ENCODE peak calls at places on chromosome X, in five cellular contexts. One of them, this sample, is unnamed.

GRCh38 chrX:63744850-63745249 is 40.2 kb downstream of the ARHGEF9 start:
- DNase-seq in adrenal gland: no peak
- DNase-seq in fibroblast of lung: no peak
- DNase-seq in heart right ventricle: no peak
- DNase-seq in hepatocyte: no peak
- DNase-seq in this sample: no peak

GRCh38 chrX:65607070-65607742 is 60.2 kb upstream of the MSN start:
- DNase-seq in adrenal gland: no peak
- DNase-seq in fibroblast of lung: peak; percentile 27
- DNase-seq in heart right ventricle: no peak
- DNase-seq in hepatocyte: no peak
- DNase-seq in this sample: no peak

GRCh38 chrX:129759576-129760061 is 20.1 kb upstream of the SASH3 start:
- DNase-seq in adrenal gland: peak; percentile 68
- DNase-seq in fibroblast of lung: peak; percentile 93
- DNase-seq in heart right ventricle: peak; percentile 30
- DNase-seq in hepatocyte: no peak
- DNase-seq in this sample: no peak

GRCh38 chrX:115960440-115961084 is 210.0 kb upstream of the AGTR2 start:
- DNase-seq in adrenal gland: no peak
- DNase-seq in fibroblast of lung: no peak
- DNase-seq in heart right ventricle: no peak
- DNase-seq in hepatocyte: peak; percentile 46
- DNase-seq in this sample: no peak

GRCh38 chrX:81662381-81662780 is 460.5 kb downstream of the SH3BGRL start:
- DNase-seq in adrenal gland: no peak
- DNase-seq in fibroblast of lung: peak; percentile 45
- DNase-seq in heart right ventricle: no peak
- DNase-seq in hepatocyte: no peak
- DNase-seq in this sample: no peak

GRCh38 chrX:152231106-152231505 is 92.7 kb upstream of the MAGEA10 start:
- DNase-seq in adrenal gland: no peak
- DNase-seq in fibroblast of lung: no peak
- DNase-seq in heart right ventricle: no peak
- DNase-seq in hepatocyte: no peak
- DNase-seq in this sample: no peak

GRCh38 chrX:34365482-34365881 is 233.4 kb upstream of the FAM47A start:
- DNase-seq in adrenal gland: no peak
- DNase-seq in fibroblast of lung: no peak
- DNase-seq in heart right ventricle: no peak
- DNase-seq in hepatocyte: peak; percentile 43
- DNase-seq in this sample: no peak

GRCh38 chrX:45747905-45748304 is 547.2 kb upstream of the DIPK2B start:
- DNase-seq in adrenal gland: no peak
- DNase-seq in fibroblast of lung: peak; percentile 67
- DNase-seq in heart right ventricle: no peak
- DNase-seq in hepatocyte: no peak
- DNase-seq in this sample: no peak

GRCh38 chrX:111568817-111569216 is 57.4 kb downstream of the SERTM2 start:
- DNase-seq in adrenal gland: no peak
- DNase-seq in fibroblast of lung: no peak
- DNase-seq in heart right ventricle: no peak
- DNase-seq in hepatocyte: no peak
- DNase-seq in this sample: no peak

GRCh38 chrX:105483011-105483410 is 262.5 kb upstream of the TEX13A start:
- DNase-seq in adrenal gland: no peak
- DNase-seq in fibroblast of lung: peak; percentile 47
- DNase-seq in heart right ventricle: no peak
- DNase-seq in hepatocyte: no peak
- DNase-seq in this sample: no peak

GRCh38 chrX:111100191-111100590 is 4.2 kb downstream of the PAK3 start:
- DNase-seq in adrenal gland: peak; percentile 49
- DNase-seq in fibroblast of lung: peak; percentile 18
- DNase-seq in heart right ventricle: no peak
- DNase-seq in hepatocyte: peak; percentile 57
- DNase-seq in this sample: no peak

GRCh38 chrX:100350704-100351489 is 59.2 kb downstream of the PCDH19 start:
- DNase-seq in adrenal gland: no peak
- DNase-seq in fibroblast of lung: no peak
- DNase-seq in heart right ventricle: no peak
- DNase-seq in hepatocyte: no peak
- DNase-seq in this sample: no peak

GRCh38 chrX:93695981-93696380 is 22.0 kb downstream of the FAM133A start:
- DNase-seq in adrenal gland: no peak
- DNase-seq in fibroblast of lung: no peak
- DNase-seq in heart right ventricle: no peak
- DNase-seq in hepatocyte: no peak
- DNase-seq in this sample: no peak

GRCh38 chrX:124555036-124555595 is 208.8 kb downstream of the SH2D1A start:
- DNase-seq in adrenal gland: no peak
- DNase-seq in fibroblast of lung: peak; percentile 32
- DNase-seq in heart right ventricle: no peak
- DNase-seq in hepatocyte: peak; percentile 29
- DNase-seq in this sample: no peak

GRCh38 chrX:70901465-70901864 is 7.0 kb downstream of the TEX11 start:
- DNase-seq in adrenal gland: no peak
- DNase-seq in fibroblast of lung: no peak
- DNase-seq in heart right ventricle: no peak
- DNase-seq in hepatocyte: no peak
- DNase-seq in this sample: no peak

GRCh38 chrX:34972206-34972605 is 29.6 kb downstream of the FAM47B start:
- DNase-seq in adrenal gland: no peak
- DNase-seq in fibroblast of lung: no peak
- DNase-seq in heart right ventricle: no peak
- DNase-seq in hepatocyte: no peak
- DNase-seq in this sample: no peak

GRCh38 chrX:133668225-133668931 is 253.1 kb upstream of the GPC4 start:
- DNase-seq in adrenal gland: no peak
- DNase-seq in fibroblast of lung: no peak
- DNase-seq in heart right ventricle: no peak
- DNase-seq in hepatocyte: no peak
- DNase-seq in this sample: no peak

GRCh38 chrX:30488092-30488491 is 89.5 kb downstream of the TASL start:
- DNase-seq in adrenal gland: no peak
- DNase-seq in fibroblast of lung: no peak
- DNase-seq in heart right ventricle: no peak
- DNase-seq in hepatocyte: peak; percentile 15
- DNase-seq in this sample: no peak

GRCh38 chrX:134619838-134620237 is 38.4 kb downstream of the PLAC1 start:
- DNase-seq in adrenal gland: no peak
- DNase-seq in fibroblast of lung: no peak
- DNase-seq in heart right ventricle: no peak
- DNase-seq in hepatocyte: no peak
- DNase-seq in this sample: no peak

GRCh38 chrX:101774340-101774739 is 114.7 kb upstream of the ARMCX2 start:
- DNase-seq in adrenal gland: no peak
- DNase-seq in fibroblast of lung: no peak
- DNase-seq in heart right ventricle: no peak
- DNase-seq in hepatocyte: no peak
- DNase-seq in this sample: no peak

GRCh38 chrX:64204701-64205440 is 637 bp downstream of the AMER1 start:
- DNase-seq in adrenal gland: peak; percentile 68
- DNase-seq in fibroblast of lung: peak; percentile 34
- DNase-seq in heart right ventricle: peak; percentile 37
- DNase-seq in hepatocyte: peak; percentile 44
- DNase-seq in this sample: no peak

GRCh38 chrX:63922221-63922620 is 137.2 kb upstream of the ARHGEF9 start:
- DNase-seq in adrenal gland: no peak
- DNase-seq in fibroblast of lung: peak; percentile 8
- DNase-seq in heart right ventricle: no peak
- DNase-seq in hepatocyte: no peak
- DNase-seq in this sample: no peak

GRCh38 chrX:107581923-107582322 is 46.4 kb upstream of the PRPS1 start:
- DNase-seq in adrenal gland: no peak
- DNase-seq in fibroblast of lung: no peak
- DNase-seq in heart right ventricle: no peak
- DNase-seq in hepatocyte: no peak
- DNase-seq in this sample: no peak

GRCh38 chrX:138128025-138128671 is 562.2 kb downstream of the ZIC3 start:
- DNase-seq in adrenal gland: no peak
- DNase-seq in fibroblast of lung: peak; percentile 23
- DNase-seq in heart right ventricle: no peak
- DNase-seq in hepatocyte: peak; percentile 40
- DNase-seq in this sample: no peak

GRCh38 chrX:50838820-50839600 is 25.0 kb upstream of the SHROOM4 start:
- DNase-seq in adrenal gland: no peak
- DNase-seq in fibroblast of lung: peak; percentile 82
- DNase-seq in heart right ventricle: no peak
- DNase-seq in hepatocyte: no peak
- DNase-seq in this sample: no peak

GRCh38 chrX:130158311-130158710 is 7.3 kb downstream of the AIFM1 start:
- DNase-seq in adrenal gland: no peak
- DNase-seq in fibroblast of lung: no peak
- DNase-seq in heart right ventricle: no peak
- DNase-seq in hepatocyte: no peak
- DNase-seq in this sample: no peak

GRCh38 chrX:7586126-7586525 is 256.8 kb upstream of the VCX start:
- DNase-seq in adrenal gland: no peak
- DNase-seq in fibroblast of lung: peak; percentile 8
- DNase-seq in heart right ventricle: no peak
- DNase-seq in hepatocyte: peak; percentile 27
- DNase-seq in this sample: no peak

GRCh38 chrX:76971393-76972376 is 475.5 kb upstream of the FGF16 start:
- DNase-seq in adrenal gland: no peak
- DNase-seq in fibroblast of lung: no peak
- DNase-seq in heart right ventricle: no peak
- DNase-seq in hepatocyte: no peak
- DNase-seq in this sample: no peak

GRCh38 chrX:39475372-39475771 is 622.4 kb downstream of the BCOR start:
- DNase-seq in adrenal gland: no peak
- DNase-seq in fibroblast of lung: no peak
- DNase-seq in heart right ventricle: no peak
- DNase-seq in hepatocyte: no peak
- DNase-seq in this sample: no peak

GRCh38 chrX:70398899-70399298 is 24.2 kb upstream of the GDPD2 start:
- DNase-seq in adrenal gland: no peak
- DNase-seq in fibroblast of lung: peak; percentile 23
- DNase-seq in heart right ventricle: no peak
- DNase-seq in hepatocyte: no peak
- DNase-seq in this sample: no peak

GRCh38 chrX:30302957-30303356 is 6.2 kb downstream of the NR0B1 start:
- DNase-seq in adrenal gland: peak; percentile 90
- DNase-seq in fibroblast of lung: no peak
- DNase-seq in heart right ventricle: peak; percentile 22
- DNase-seq in hepatocyte: no peak
- DNase-seq in this sample: no peak

GRCh38 chrX:13381514-13381913 is 61.7 kb upstream of the ATXN3L start:
- DNase-seq in adrenal gland: no peak
- DNase-seq in fibroblast of lung: peak; percentile 68
- DNase-seq in heart right ventricle: no peak
- DNase-seq in hepatocyte: no peak
- DNase-seq in this sample: no peak

GRCh38 chrX:75106772-75107171 is 49.3 kb downstream of the ABCB7 start:
- DNase-seq in adrenal gland: no peak
- DNase-seq in fibroblast of lung: no peak
- DNase-seq in heart right ventricle: no peak
- DNase-seq in hepatocyte: no peak
- DNase-seq in this sample: no peak

GRCh38 chrX:132652871-132653270 is 164.0 kb upstream of the MBNL3 start:
- DNase-seq in adrenal gland: no peak
- DNase-seq in fibroblast of lung: no peak
- DNase-seq in heart right ventricle: no peak
- DNase-seq in hepatocyte: no peak
- DNase-seq in this sample: no peak

GRCh38 chrX:132648870-132649269 is 160.0 kb upstream of the MBNL3 start:
- DNase-seq in adrenal gland: no peak
- DNase-seq in fibroblast of lung: peak; percentile 22
- DNase-seq in heart right ventricle: no peak
- DNase-seq in hepatocyte: no peak
- DNase-seq in this sample: no peak

GRCh38 chrX:132651411-132652086 is 162.7 kb upstream of the MBNL3 start:
- DNase-seq in adrenal gland: no peak
- DNase-seq in fibroblast of lung: peak; percentile 32
- DNase-seq in heart right ventricle: no peak
- DNase-seq in hepatocyte: no peak
- DNase-seq in this sample: no peak
- TF ChIP-seq CTCF in adrenal gland: no peak
- TF ChIP-seq CTCF in fibroblast of lung: peak; percentile 5
- TF ChIP-seq CTCF in heart right ventricle: no peak
- TF ChIP-seq CTCF in hepatocyte: no peak
- TF ChIP-seq CTCF in this sample: no peak

GRCh38 chrX:25968920-25969319 is 169.2 kb upstream of the MAGEB18 start:
- DNase-seq in adrenal gland: peak; percentile 40
- DNase-seq in fibroblast of lung: peak; percentile 0
- DNase-seq in heart right ventricle: no peak
- DNase-seq in hepatocyte: peak; percentile 27
- DNase-seq in this sample: no peak
- TF ChIP-seq CTCF in adrenal gland: peak; percentile 15
- TF ChIP-seq CTCF in fibroblast of lung: peak; percentile 51
- TF ChIP-seq CTCF in heart right ventricle: peak; percentile 42
- TF ChIP-seq CTCF in hepatocyte: peak; percentile 33
- TF ChIP-seq CTCF in this sample: no peak

GRCh38 chrX:32533848-32534247 is 677.5 kb downstream of the DMD start:
- DNase-seq in adrenal gland: no peak
- DNase-seq in fibroblast of lung: no peak
- DNase-seq in heart right ventricle: no peak
- DNase-seq in hepatocyte: no peak
- DNase-seq in this sample: no peak

GRCh38 chrX:32532282-32532681 is 679.1 kb downstream of the DMD start:
- DNase-seq in adrenal gland: no peak
- DNase-seq in fibroblast of lung: no peak
- DNase-seq in heart right ventricle: no peak
- DNase-seq in hepatocyte: no peak
- DNase-seq in this sample: no peak

GRCh38 chrX:32525234-32525633 is 686.1 kb downstream of the DMD start:
- DNase-seq in adrenal gland: no peak
- DNase-seq in fibroblast of lung: no peak
- DNase-seq in heart right ventricle: no peak
- DNase-seq in hepatocyte: no peak
- DNase-seq in this sample: no peak

GRCh38 chrX:32530802-32531403 is 680.4 kb downstream of the DMD start:
- DNase-seq in adrenal gland: peak; percentile 50
- DNase-seq in fibroblast of lung: peak; percentile 14
- DNase-seq in heart right ventricle: no peak
- DNase-seq in hepatocyte: peak; percentile 83
- DNase-seq in this sample: no peak
- TF ChIP-seq CTCF in adrenal gland: peak; percentile 68
- TF ChIP-seq CTCF in fibroblast of lung: peak; percentile 49
- TF ChIP-seq CTCF in heart right ventricle: peak; percentile 69
- TF ChIP-seq CTCF in hepatocyte: peak; percentile 86
- TF ChIP-seq CTCF in this sample: peak; percentile 56

GRCh38 chrX:103372886-103373285 is 3.5 kb upstream of the BEX3 start:
- DNase-seq in adrenal gland: no peak
- DNase-seq in fibroblast of lung: no peak
- DNase-seq in heart right ventricle: no peak
- DNase-seq in hepatocyte: no peak
- DNase-seq in this sample: no peak

GRCh38 chrX:103373581-103373980 is 2.8 kb upstream of the BEX3 start:
- DNase-seq in adrenal gland: no peak
- DNase-seq in fibroblast of lung: peak; percentile 35
- DNase-seq in heart right ventricle: no peak
- DNase-seq in hepatocyte: no peak
- DNase-seq in this sample: no peak

GRCh38 chrX:103378990-103379389 is 2.7 kb downstream of the BEX3 start:
- DNase-seq in adrenal gland: no peak
- DNase-seq in fibroblast of lung: no peak
- DNase-seq in heart right ventricle: no peak
- DNase-seq in hepatocyte: no peak
- DNase-seq in this sample: no peak

GRCh38 chrX:103376979-103377324 is 614 bp downstream of the BEX3 start:
- DNase-seq in adrenal gland: peak; percentile 53
- DNase-seq in fibroblast of lung: peak; percentile 32
- DNase-seq in heart right ventricle: no peak
- DNase-seq in hepatocyte: peak; percentile 46
- DNase-seq in this sample: no peak

GRCh38 chrX:103376118-103376978 is at the start of gene BEX3:
- DNase-seq in adrenal gland: peak; percentile 82
- DNase-seq in fibroblast of lung: peak; percentile 67
- DNase-seq in heart right ventricle: peak; percentile 60
- DNase-seq in hepatocyte: peak; percentile 79
- DNase-seq in this sample: peak; percentile 36
- TF ChIP-seq CTCF in adrenal gland: no peak
- TF ChIP-seq CTCF in fibroblast of lung: no peak
- TF ChIP-seq CTCF in heart right ventricle: no peak
- TF ChIP-seq CTCF in hepatocyte: no peak
- TF ChIP-seq CTCF in this sample: no peak